ENCODE peak calls at places on chromosomes 5 and 9, in six cellular contexts. One of them, this sample, is unnamed.

GRCh38 chr5:51326844-51327243 is 56.4 kb upstream of the ISL1 start:
- DNase-seq in HCT116: no peak
- DNase-seq in K562: no peak
- DNase-seq in H1: no peak
- DNase-seq in NT2/D1: no peak
- DNase-seq in SK-N-SH: no peak
- DNase-seq in this sample: no peak

GRCh38 chr9:79701651-79702050 is 129.9 kb downstream of the TLE4 start:
- DNase-seq in HCT116: no peak
- DNase-seq in K562: no peak
- DNase-seq in H1: no peak
- DNase-seq in NT2/D1: no peak
- DNase-seq in SK-N-SH: no peak
- DNase-seq in this sample: no peak

GRCh38 chr9:98795970-98796363 is 388 bp downstream of the ANKS6 start:
- DNase-seq in HCT116: no peak
- DNase-seq in K562: peak
- DNase-seq in H1: peak
- DNase-seq in NT2/D1: no peak
- DNase-seq in SK-N-SH: no peak
- DNase-seq in this sample: no peak

GRCh38 chr5:120576588-120576987 is 112.5 kb downstream of the PRR16 start:
- DNase-seq in HCT116: no peak
- DNase-seq in K562: no peak
- DNase-seq in H1: no peak
- DNase-seq in NT2/D1: no peak
- DNase-seq in SK-N-SH: no peak
- DNase-seq in this sample: no peak

GRCh38 chr5:60495644-60496520 is 204.1 kb downstream of the DEPDC1B start:
- DNase-seq in HCT116: no peak
- DNase-seq in K562: no peak
- DNase-seq in H1: no peak
- DNase-seq in NT2/D1: no peak
- DNase-seq in SK-N-SH: no peak
- DNase-seq in this sample: no peak

GRCh38 chr5:176535655-176536131 is 1.5 kb downstream of the RNF44 start:
- DNase-seq in HCT116: no peak
- DNase-seq in K562: peak
- DNase-seq in H1: no peak
- DNase-seq in NT2/D1: no peak
- DNase-seq in SK-N-SH: peak
- DNase-seq in this sample: no peak

GRCh38 chr9:91711755-91712591 is 238.1 kb downstream of the ROR2 start:
- DNase-seq in HCT116: no peak
- DNase-seq in K562: peak
- DNase-seq in H1: no peak
- DNase-seq in NT2/D1: no peak
- DNase-seq in SK-N-SH: no peak
- DNase-seq in this sample: peak

GRCh38 chr5:175471628-175472027 is 6.7 kb upstream of the SFXN1 start:
- DNase-seq in HCT116: no peak
- DNase-seq in K562: no peak
- DNase-seq in H1: no peak
- DNase-seq in NT2/D1: no peak
- DNase-seq in SK-N-SH: no peak
- DNase-seq in this sample: no peak

GRCh38 chr9:95505676-95506437 is 10.9 kb downstream of the PTCH1 start:
- DNase-seq in HCT116: no peak
- DNase-seq in K562: peak
- DNase-seq in H1: peak
- DNase-seq in NT2/D1: no peak
- DNase-seq in SK-N-SH: peak
- DNase-seq in this sample: no peak

GRCh38 chr5:127236254-127236653 is 54.3 kb upstream of the MEGF10 start:
- DNase-seq in HCT116: no peak
- DNase-seq in K562: no peak
- DNase-seq in H1: no peak
- DNase-seq in NT2/D1: no peak
- DNase-seq in SK-N-SH: no peak
- DNase-seq in this sample: no peak
- TF ChIP-seq YY1 in HCT116: no peak
- TF ChIP-seq YY1 in K562: no peak
- TF ChIP-seq YY1 in H1: no peak
- TF ChIP-seq YY1 in NT2/D1: no peak
- TF ChIP-seq YY1 in SK-N-SH: no peak
- TF ChIP-seq YY1 in this sample: no peak

GRCh38 chr5:59039296-59040006 is 456.6 kb downstream of the RAB3C start:
- DNase-seq in HCT116: no peak
- DNase-seq in K562: peak
- DNase-seq in H1: peak
- DNase-seq in NT2/D1: peak
- DNase-seq in SK-N-SH: peak
- DNase-seq in this sample: no peak
- TF ChIP-seq YY1 in HCT116: no peak
- TF ChIP-seq YY1 in K562: no peak
- TF ChIP-seq YY1 in H1: no peak
- TF ChIP-seq YY1 in NT2/D1: no peak
- TF ChIP-seq YY1 in SK-N-SH: no peak
- TF ChIP-seq YY1 in this sample: no peak

GRCh38 chr9:107983191-107983603 is 493.6 kb upstream of the KLF4 start:
- DNase-seq in HCT116: no peak
- DNase-seq in K562: no peak
- DNase-seq in H1: no peak
- DNase-seq in NT2/D1: no peak
- DNase-seq in SK-N-SH: no peak
- DNase-seq in this sample: no peak
- TF ChIP-seq YY1 in HCT116: no peak
- TF ChIP-seq YY1 in K562: no peak
- TF ChIP-seq YY1 in H1: no peak
- TF ChIP-seq YY1 in NT2/D1: no peak
- TF ChIP-seq YY1 in SK-N-SH: no peak
- TF ChIP-seq YY1 in this sample: no peak

GRCh38 chr5:14298126-14298847 is 155.1 kb downstream of the TRIO start:
- DNase-seq in HCT116: no peak
- DNase-seq in K562: no peak
- DNase-seq in H1: no peak
- DNase-seq in NT2/D1: no peak
- DNase-seq in SK-N-SH: no peak
- DNase-seq in this sample: no peak

GRCh38 chr5:14295610-14296009 is 152.5 kb downstream of the TRIO start:
- DNase-seq in HCT116: no peak
- DNase-seq in K562: no peak
- DNase-seq in H1: no peak
- DNase-seq in NT2/D1: no peak
- DNase-seq in SK-N-SH: no peak
- DNase-seq in this sample: no peak

GRCh38 chr5:14297697-14298096 is 154.6 kb downstream of the TRIO start:
- DNase-seq in HCT116: no peak
- DNase-seq in K562: no peak
- DNase-seq in H1: no peak
- DNase-seq in NT2/D1: no peak
- DNase-seq in SK-N-SH: no peak
- DNase-seq in this sample: no peak

GRCh38 chr5:14299666-14300065 is 156.5 kb downstream of the TRIO start:
- DNase-seq in HCT116: no peak
- DNase-seq in K562: no peak
- DNase-seq in H1: no peak
- DNase-seq in NT2/D1: no peak
- DNase-seq in SK-N-SH: no peak
- DNase-seq in this sample: no peak

GRCh38 chr5:14296533-14297331 is 153.6 kb downstream of the TRIO start:
- DNase-seq in HCT116: no peak
- DNase-seq in K562: no peak
- DNase-seq in H1: no peak
- DNase-seq in NT2/D1: no peak
- DNase-seq in SK-N-SH: no peak
- DNase-seq in this sample: no peak
- TF ChIP-seq YY1 in HCT116: no peak
- TF ChIP-seq YY1 in K562: no peak
- TF ChIP-seq YY1 in H1: no peak
- TF ChIP-seq YY1 in NT2/D1: no peak
- TF ChIP-seq YY1 in SK-N-SH: no peak
- TF ChIP-seq YY1 in this sample: no peak

DNA sequence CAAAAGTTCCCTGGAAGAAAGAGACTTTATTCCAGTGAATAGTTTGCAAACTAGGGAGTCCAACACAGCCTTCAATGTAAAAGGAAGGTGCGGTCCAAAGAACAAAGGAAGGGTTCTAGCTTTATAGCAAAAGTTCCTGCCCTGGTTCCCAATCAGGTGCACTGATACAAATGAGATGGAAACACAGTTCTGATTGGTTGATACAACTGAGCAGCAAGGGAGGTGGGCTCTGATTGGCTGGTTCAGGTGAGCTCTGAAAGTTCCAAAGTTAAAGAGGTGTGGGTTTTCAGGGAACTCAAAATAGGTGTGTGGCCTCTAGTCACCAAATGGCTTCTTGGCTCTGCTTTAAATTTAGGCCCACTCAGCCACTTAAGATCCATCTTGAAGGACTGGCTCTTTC is 43.1 kb downstream of the P4HA2 start:
- DNase-seq in HCT116: peak
- DNase-seq in K562: peak
- DNase-seq in H1: no peak
- DNase-seq in NT2/D1: no peak
- DNase-seq in SK-N-SH: peak
- DNase-seq in this sample: no peak
- TF ChIP-seq YY1 in HCT116: no peak
- TF ChIP-seq YY1 in K562: no peak
- TF ChIP-seq YY1 in H1: no peak
- TF ChIP-seq YY1 in NT2/D1: no peak
- TF ChIP-seq YY1 in SK-N-SH: no peak
- TF ChIP-seq YY1 in this sample: no peak

This sample was measured in GM12878.